ENCODE peak calls at places on chromosomes 5 and 9, in nine cellular contexts. One of them, this sample, is unnamed.

GRCh38 chr5:97142521-97143254 is at the start of gene LIX1:
- DNase-seq in GM12865: peak; percentile 61
- DNase-seq in cardiac muscle cell: peak; percentile 85
- DNase-seq in GM20000: peak; percentile 58
- DNase-seq in HFF-Myc: peak; percentile 20
- DNase-seq in mammary epithelial cell: peak; percentile 8
- DNase-seq in heart left ventricle: no peak
- DNase-seq in right atrium auricular region: no peak
- DNase-seq in ascending aorta: no peak
- DNase-seq in this sample: peak; percentile 41

GRCh38 chr5:138282918-138283742 is 8.7 kb upstream of the GFRA3 start:
- DNase-seq in GM12865: peak; percentile 34
- DNase-seq in cardiac muscle cell: peak; percentile 58
- DNase-seq in GM20000: no peak
- DNase-seq in HFF-Myc: peak; percentile 31
- DNase-seq in mammary epithelial cell: peak; percentile 37
- DNase-seq in heart left ventricle: peak; percentile 43
- DNase-seq in right atrium auricular region: no peak
- DNase-seq in ascending aorta: no peak
- DNase-seq in this sample: peak; percentile 23

GRCh38 chr5:135930029-135930948 is 24.5 kb downstream of the LECT2 start:
- DNase-seq in GM12865: no peak
- DNase-seq in cardiac muscle cell: peak; percentile 18
- DNase-seq in GM20000: peak; percentile 18
- DNase-seq in HFF-Myc: no peak
- DNase-seq in mammary epithelial cell: no peak
- DNase-seq in heart left ventricle: no peak
- DNase-seq in right atrium auricular region: no peak
- DNase-seq in ascending aorta: no peak
- DNase-seq in this sample: no peak

GRCh38 chr5:17218353-17219005 is 1.0 kb downstream of the BASP1 start:
- DNase-seq in GM12865: peak; percentile 69
- DNase-seq in cardiac muscle cell: peak; percentile 67
- DNase-seq in GM20000: peak; percentile 46
- DNase-seq in HFF-Myc: no peak
- DNase-seq in mammary epithelial cell: peak; percentile 35
- DNase-seq in heart left ventricle: peak; percentile 29
- DNase-seq in right atrium auricular region: no peak
- DNase-seq in ascending aorta: no peak
- DNase-seq in this sample: peak; percentile 22

GRCh38 chr5:151081426-151082273 is 816 bp upstream of the TNIP1 start:
- DNase-seq in GM12865: no peak
- DNase-seq in cardiac muscle cell: peak; percentile 85
- DNase-seq in GM20000: no peak
- DNase-seq in HFF-Myc: no peak
- DNase-seq in mammary epithelial cell: no peak
- DNase-seq in heart left ventricle: peak; percentile 20
- DNase-seq in right atrium auricular region: no peak
- DNase-seq in ascending aorta: no peak
- DNase-seq in this sample: no peak

GRCh38 chr9:96618209-96619108 is 1.2 kb downstream of the CDC14B start:
- DNase-seq in GM12865: no peak
- DNase-seq in cardiac muscle cell: peak; percentile 79
- DNase-seq in GM20000: peak; percentile 34
- DNase-seq in HFF-Myc: no peak
- DNase-seq in mammary epithelial cell: peak; percentile 43
- DNase-seq in heart left ventricle: peak; percentile 56
- DNase-seq in right atrium auricular region: peak; percentile 62
- DNase-seq in ascending aorta: no peak
- DNase-seq in this sample: no peak

GRCh38 chr5:173268750-173269580 is 34.0 kb upstream of the NKX2-5 start:
- DNase-seq in GM12865: no peak
- DNase-seq in cardiac muscle cell: peak; percentile 43
- DNase-seq in GM20000: no peak
- DNase-seq in HFF-Myc: no peak
- DNase-seq in mammary epithelial cell: no peak
- DNase-seq in heart left ventricle: peak; percentile 77
- DNase-seq in right atrium auricular region: no peak
- DNase-seq in ascending aorta: no peak
- DNase-seq in this sample: no peak

GRCh38 chr5:96595300-96596090 is 66.7 kb upstream of the CAST start:
- DNase-seq in GM12865: peak; percentile 48
- DNase-seq in cardiac muscle cell: no peak
- DNase-seq in GM20000: peak; percentile 33
- DNase-seq in HFF-Myc: no peak
- DNase-seq in mammary epithelial cell: peak; percentile 23
- DNase-seq in heart left ventricle: no peak
- DNase-seq in right atrium auricular region: no peak
- DNase-seq in ascending aorta: no peak
- DNase-seq in this sample: no peak

GRCh38 chr9:128729302-128729701 is 5.4 kb upstream of the ZDHHC12 start:
- DNase-seq in GM12865: no peak
- DNase-seq in cardiac muscle cell: no peak
- DNase-seq in GM20000: no peak
- DNase-seq in HFF-Myc: no peak
- DNase-seq in mammary epithelial cell: no peak
- DNase-seq in heart left ventricle: no peak
- DNase-seq in right atrium auricular region: no peak
- DNase-seq in ascending aorta: no peak
- DNase-seq in this sample: no peak

GRCh38 chr9:131298341-131298740 is 8.8 kb downstream of the PLPP7 start:
- DNase-seq in GM12865: no peak
- DNase-seq in cardiac muscle cell: no peak
- DNase-seq in GM20000: no peak
- DNase-seq in HFF-Myc: no peak
- DNase-seq in mammary epithelial cell: no peak
- DNase-seq in heart left ventricle: no peak
- DNase-seq in right atrium auricular region: no peak
- DNase-seq in ascending aorta: no peak
- DNase-seq in this sample: no peak

GRCh38 chr5:29614202-29614601 is 1579.3 kb upstream of the CDH6 start:
- DNase-seq in GM12865: no peak
- DNase-seq in cardiac muscle cell: no peak
- DNase-seq in GM20000: no peak
- DNase-seq in HFF-Myc: no peak
- DNase-seq in mammary epithelial cell: no peak
- DNase-seq in heart left ventricle: no peak
- DNase-seq in right atrium auricular region: no peak
- DNase-seq in ascending aorta: no peak
- DNase-seq in this sample: no peak

GRCh38 chr9:127311239-127311741 is 46.7 kb downstream of the GARNL3 start:
- DNase-seq in GM12865: peak; percentile 36
- DNase-seq in cardiac muscle cell: peak; percentile 27
- DNase-seq in GM20000: peak; percentile 11
- DNase-seq in HFF-Myc: no peak
- DNase-seq in mammary epithelial cell: peak; percentile 41
- DNase-seq in heart left ventricle: peak; percentile 34
- DNase-seq in right atrium auricular region: peak; percentile 62
- DNase-seq in ascending aorta: no peak
- DNase-seq in this sample: peak; percentile 14

GRCh38 chr5:81768960-81769452 is 18.1 kb upstream of the SSBP2 start:
- DNase-seq in GM12865: no peak
- DNase-seq in cardiac muscle cell: no peak
- DNase-seq in GM20000: no peak
- DNase-seq in HFF-Myc: peak; percentile 61
- DNase-seq in mammary epithelial cell: peak; percentile 90
- DNase-seq in heart left ventricle: no peak
- DNase-seq in right atrium auricular region: no peak
- DNase-seq in ascending aorta: no peak
- DNase-seq in this sample: no peak

DNA sequence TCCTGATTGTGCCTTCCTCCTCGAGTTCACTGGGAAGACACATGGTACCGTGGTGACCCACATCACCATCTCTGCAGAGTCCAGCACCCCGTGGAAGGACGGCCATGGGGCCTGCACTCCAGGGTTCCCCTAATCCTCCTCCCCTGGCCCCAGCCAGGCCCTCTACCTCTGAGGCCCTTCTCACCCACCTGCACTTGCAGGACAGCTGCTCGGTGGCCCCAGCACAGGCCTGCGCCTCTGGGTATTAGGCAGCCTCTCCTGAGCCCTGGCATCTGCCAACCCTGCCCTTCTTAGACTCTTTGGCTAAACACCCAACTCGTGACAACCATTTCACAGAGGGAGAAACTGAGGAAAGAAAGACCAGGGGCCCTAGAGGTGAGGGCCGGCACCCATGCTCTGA is 28.9 kb upstream of the CPLX2 start:
- DNase-seq in GM12865: no peak
- DNase-seq in cardiac muscle cell: no peak
- DNase-seq in GM20000: no peak
- DNase-seq in HFF-Myc: no peak
- DNase-seq in mammary epithelial cell: no peak
- DNase-seq in heart left ventricle: no peak
- DNase-seq in right atrium auricular region: no peak
- DNase-seq in ascending aorta: no peak
- DNase-seq in this sample: no peak
- TF ChIP-seq CTCF in GM12865: no peak
- TF ChIP-seq CTCF in cardiac muscle cell: no peak
- TF ChIP-seq CTCF in GM20000: no peak
- TF ChIP-seq CTCF in HFF-Myc: no peak
- TF ChIP-seq CTCF in mammary epithelial cell: no peak
- TF ChIP-seq CTCF in heart left ventricle: no peak
- TF ChIP-seq CTCF in right atrium auricular region: no peak
- TF ChIP-seq CTCF in ascending aorta: no peak
- TF ChIP-seq CTCF in this sample: no peak

GRCh38 chr5:114858964-114859363 is 310.7 kb downstream of the TRIM36 start:
- DNase-seq in GM12865: no peak
- DNase-seq in cardiac muscle cell: no peak
- DNase-seq in GM20000: no peak
- DNase-seq in HFF-Myc: no peak
- DNase-seq in mammary epithelial cell: no peak
- DNase-seq in heart left ventricle: no peak
- DNase-seq in right atrium auricular region: no peak
- DNase-seq in ascending aorta: no peak
- DNase-seq in this sample: no peak

GRCh38 chr5:114857951-114858401 is 311.7 kb downstream of the TRIM36 start:
- DNase-seq in GM12865: peak; percentile 8
- DNase-seq in cardiac muscle cell: no peak
- DNase-seq in GM20000: no peak
- DNase-seq in HFF-Myc: no peak
- DNase-seq in mammary epithelial cell: no peak
- DNase-seq in heart left ventricle: no peak
- DNase-seq in right atrium auricular region: peak; percentile 61
- DNase-seq in ascending aorta: no peak
- DNase-seq in this sample: no peak
- TF ChIP-seq CTCF in GM12865: no peak
- TF ChIP-seq CTCF in cardiac muscle cell: no peak
- TF ChIP-seq CTCF in GM20000: no peak
- TF ChIP-seq CTCF in HFF-Myc: no peak
- TF ChIP-seq CTCF in mammary epithelial cell: no peak
- TF ChIP-seq CTCF in heart left ventricle: no peak
- TF ChIP-seq CTCF in right atrium auricular region: no peak
- TF ChIP-seq CTCF in ascending aorta: no peak
- TF ChIP-seq CTCF in this sample: no peak

DNA sequence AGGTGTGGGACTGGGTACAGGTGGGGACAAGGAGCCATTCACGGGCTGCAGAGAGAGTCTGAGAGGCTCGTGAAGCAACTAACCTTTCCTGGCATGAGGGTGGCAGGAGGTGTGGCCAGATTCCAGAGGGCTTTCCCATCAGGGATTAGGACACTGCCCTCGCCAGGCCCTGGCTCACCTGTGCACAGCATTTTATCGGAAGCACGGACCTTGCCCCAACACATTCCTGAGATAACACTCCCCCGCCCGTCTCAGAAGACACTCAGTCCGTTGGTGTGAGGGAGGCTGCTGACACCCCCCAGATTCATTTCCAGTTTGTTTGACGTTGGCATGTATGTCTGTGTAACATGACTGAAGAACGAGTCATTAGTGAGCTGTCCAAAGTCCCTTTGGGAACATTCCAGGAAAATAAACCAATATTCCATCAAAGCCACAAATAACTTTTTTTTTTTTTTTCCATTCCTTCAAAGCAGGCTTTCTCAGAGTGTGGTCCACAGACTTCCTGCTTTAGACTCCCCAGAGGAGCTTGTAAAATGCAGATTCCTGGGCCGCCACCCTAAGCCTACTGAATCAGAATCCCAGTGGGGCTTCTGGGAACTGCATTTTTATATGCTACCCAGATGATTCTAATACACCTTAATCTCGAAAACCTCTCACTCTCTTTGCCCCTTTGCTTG is 23.4 kb downstream of the WWC1 start:
- DNase-seq in GM12865: no peak
- DNase-seq in cardiac muscle cell: no peak
- DNase-seq in GM20000: no peak
- DNase-seq in HFF-Myc: peak; percentile 52
- DNase-seq in mammary epithelial cell: peak; percentile 93
- DNase-seq in heart left ventricle: no peak
- DNase-seq in right atrium auricular region: no peak
- DNase-seq in ascending aorta: no peak
- DNase-seq in this sample: no peak
- TF ChIP-seq CTCF in GM12865: no peak
- TF ChIP-seq CTCF in cardiac muscle cell: no peak
- TF ChIP-seq CTCF in GM20000: no peak
- TF ChIP-seq CTCF in HFF-Myc: no peak
- TF ChIP-seq CTCF in mammary epithelial cell: peak; percentile 37
- TF ChIP-seq CTCF in heart left ventricle: no peak
- TF ChIP-seq CTCF in right atrium auricular region: no peak
- TF ChIP-seq CTCF in ascending aorta: no peak
- TF ChIP-seq CTCF in this sample: peak; percentile 35

GRCh38 chr5:50580506-50580905 is 85.9 kb upstream of the PARP8 start:
- DNase-seq in GM12865: no peak
- DNase-seq in cardiac muscle cell: no peak
- DNase-seq in GM20000: no peak
- DNase-seq in HFF-Myc: no peak
- DNase-seq in mammary epithelial cell: peak; percentile 26
- DNase-seq in heart left ventricle: no peak
- DNase-seq in right atrium auricular region: no peak
- DNase-seq in ascending aorta: no peak
- DNase-seq in this sample: no peak

GRCh38 chr5:50576686-50577256 is 89.7 kb upstream of the PARP8 start:
- DNase-seq in GM12865: no peak
- DNase-seq in cardiac muscle cell: no peak
- DNase-seq in GM20000: no peak
- DNase-seq in HFF-Myc: no peak
- DNase-seq in mammary epithelial cell: no peak
- DNase-seq in heart left ventricle: no peak
- DNase-seq in right atrium auricular region: no peak
- DNase-seq in ascending aorta: no peak
- DNase-seq in this sample: no peak

GRCh38 chr5:50583621-50584020 is 82.8 kb upstream of the PARP8 start:
- DNase-seq in GM12865: no peak
- DNase-seq in cardiac muscle cell: no peak
- DNase-seq in GM20000: no peak
- DNase-seq in HFF-Myc: no peak
- DNase-seq in mammary epithelial cell: no peak
- DNase-seq in heart left ventricle: no peak
- DNase-seq in right atrium auricular region: no peak
- DNase-seq in ascending aorta: no peak
- DNase-seq in this sample: no peak

DNA sequence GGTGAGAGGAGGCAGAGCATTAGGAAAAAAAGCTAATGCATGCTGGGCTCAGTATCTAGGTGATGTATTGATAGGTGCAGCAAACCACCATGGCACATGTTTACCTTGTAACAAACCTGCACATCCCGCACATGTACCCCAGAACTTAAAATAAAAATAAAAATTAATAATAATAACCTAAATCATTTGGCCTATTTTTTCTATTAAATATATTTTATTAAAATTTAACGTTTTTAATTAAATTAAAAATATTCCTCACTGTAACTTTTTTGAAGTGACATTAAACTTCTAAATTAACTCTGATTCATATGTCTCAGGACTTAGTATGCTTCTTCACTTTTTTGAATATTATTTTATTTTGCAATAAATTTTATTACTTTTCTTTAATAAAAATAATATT is 83.7 kb upstream of the PARP8 start:
- DNase-seq in GM12865: no peak
- DNase-seq in cardiac muscle cell: no peak
- DNase-seq in GM20000: no peak
- DNase-seq in HFF-Myc: no peak
- DNase-seq in mammary epithelial cell: no peak
- DNase-seq in heart left ventricle: no peak
- DNase-seq in right atrium auricular region: no peak
- DNase-seq in ascending aorta: no peak
- DNase-seq in this sample: no peak
- TF ChIP-seq CTCF in GM12865: no peak
- TF ChIP-seq CTCF in cardiac muscle cell: no peak
- TF ChIP-seq CTCF in GM20000: no peak
- TF ChIP-seq CTCF in HFF-Myc: no peak
- TF ChIP-seq CTCF in mammary epithelial cell: no peak
- TF ChIP-seq CTCF in heart left ventricle: no peak
- TF ChIP-seq CTCF in right atrium auricular region: no peak
- TF ChIP-seq CTCF in ascending aorta: no peak
- TF ChIP-seq CTCF in this sample: no peak

This sample was measured in neural crest cell.